ENCODE peak calls at places on chromosomes 16 and 17, in ten cellular contexts. X, J, U, W, D, F, L, N, Q and Z are unnamed samples. For H3K9me3, the result is how much of the 10 kb centered on the place peaks cover.

GRCh38 chr16:59574296-59574695 is 840.2 kb upstream of the GOT2 start:
- DNase-seq in L (no peak), U (no peak), F (no peak), D (no peak), J (no peak), X (no peak), N (no peak), Q (no peak), W (no peak), Z (no peak)

GRCh38 chr17:7014995-7015586 is 2.7 kb downstream of the RNASEK start:
- DNase-seq in Q (no peak), W (peak), D (no peak), X (no peak), L (no peak), N (no peak), U (peak), F (peak), J (peak), Z (peak)

GRCh38 chr17:15957206-15957605 is 12.3 kb downstream of the ADORA2B start:
- DNase-seq in W (no peak), U (no peak), J (no peak), N (no peak), Q (peak), X (no peak), D (no peak), L (no peak), F (no peak), Z (no peak)

GRCh38 chr17:40121191-40121885 is 433 bp upstream of the MSL1 start:
- DNase-seq in D (no peak), N (peak), L (peak), Q (peak), F (peak), J (no peak), W (peak), U (peak), X (peak), Z (peak)

GRCh38 chr16:85853641-85854545 is 45.1 kb upstream of the IRF8 start:
- DNase-seq in D (no peak), W (no peak), L (no peak), U (no peak), J (no peak), X (no peak), Q (peak), F (no peak), N (no peak), Z (no peak)

GRCh38 chr17:77365584-77366186 is 224.9 kb downstream of the SEC14L1 start:
- DNase-seq in D (peak), Q (peak), L (peak), F (no peak), N (peak), U (peak), W (peak), J (no peak), X (no peak), Z (no peak)

GRCh38 chr17:49914096-49914490 is 54.9 kb upstream of the DLX4 start:
- DNase-seq in X (peak), N (no peak), D (no peak), Q (no peak), U (no peak), J (no peak), W (no peak), F (peak), L (no peak), Z (no peak)

GRCh38 chr17:57898487-57899311 is 48.9 kb upstream of the MRPS23 start:
- DNase-seq in Q (peak), D (peak), U (peak), W (peak), J (no peak), N (peak), F (peak), X (peak), L (peak), Z (no peak)

GRCh38 chr17:76868669-76869208 is 535 bp downstream of the MGAT5B start:
- DNase-seq in J (no peak), Q (no peak), W (peak), L (no peak), X (no peak), N (no peak), F (peak), U (no peak), D (no peak), Z (no peak)

GRCh38 chr17:41394254-41395016 is 3.0 kb downstream of the KRT31 start:
- DNase-seq in X (no peak), W (no peak), N (no peak), J (no peak), Q (no peak), F (no peak), D (no peak), L (no peak), U (no peak), Z (no peak)

GRCh38 chr17:82876602-82877391 is 37.0 kb upstream of the ZNF750 start:
- DNase-seq in D (peak), X (peak), W (peak), N (peak), Q (peak), J (no peak), L (peak), F (peak), U (peak), Z (no peak)

GRCh38 chr17:68291836-68292688 is 767 bp downstream of the ARSG start:
- DNase-seq in F (peak), L (peak), Q (peak), N (peak), J (peak), X (no peak), D (peak), W (peak), U (peak), Z (peak)

GRCh38 chr17:78379134-78379497 is 667 bp downstream of the PGS1 start:
- DNase-seq in U (no peak), Q (no peak), F (no peak), D (no peak), W (peak), L (no peak), X (no peak), J (no peak), N (no peak), Z (no peak)

GRCh38 chr16:88763502-88764053 is 21.4 kb downstream of the PIEZO1 start:
- DNase-seq in W (no peak), U (no peak), F (peak), Q (no peak), D (peak), L (peak), N (peak), J (no peak), X (no peak), Z (no peak)

GRCh38 chr17:73247728-73248127 is 14.0 kb downstream of the CPSF4L start:
- DNase-seq in W (peak), U (no peak), J (no peak), X (no peak), D (no peak), F (no peak), Q (no peak), N (no peak), L (no peak), Z (no peak)

GRCh38 chr17:39867084-39867890 is 715 bp upstream of the ZPBP2 start:
- DNase-seq in N (no peak), Q (no peak), F (no peak), L (no peak), U (peak), X (no peak), D (no peak), J (no peak), W (no peak), Z (peak)

GRCh38 chr17:50074227-50074626 is 18.3 kb downstream of the ITGA3 start:
- DNase-seq in D (no peak), F (no peak), N (no peak), J (no peak), Q (no peak), L (no peak), U (no peak), X (no peak), W (no peak), Z (no peak)

GRCh38 chr16:4917117-4917516 is 19.8 kb downstream of the PPL start:
- DNase-seq in D (no peak), L (no peak), X (no peak), W (peak), J (no peak), F (no peak), U (no peak), N (no peak), Q (no peak), Z (no peak)

GRCh38 chr17:55547027-55547670 is 35.9 kb upstream of the SMIM36 start:
- DNase-seq in F (no peak), W (peak), Q (no peak), N (no peak), U (no peak), J (no peak), D (no peak), X (no peak), L (no peak), Z (no peak)

DNA sequence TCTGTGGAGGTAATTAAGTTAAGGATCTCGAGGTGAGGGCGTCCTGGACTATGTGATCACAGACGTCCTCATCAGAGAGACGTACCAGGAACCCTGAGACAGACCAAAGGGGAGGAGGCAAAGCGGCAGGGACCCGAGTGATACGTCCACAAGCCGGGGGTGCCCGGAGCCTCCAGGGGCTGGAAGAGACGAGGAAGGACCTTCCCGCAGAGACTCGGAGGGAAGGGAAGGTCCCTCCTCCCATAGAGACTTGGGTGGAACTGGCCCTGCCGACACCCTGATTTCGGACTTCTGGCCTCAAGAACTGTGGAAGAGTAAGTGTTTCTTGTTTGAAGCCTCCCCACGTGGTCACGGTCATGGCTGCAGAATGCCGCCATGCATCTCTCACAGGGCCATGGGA is 30.8 kb downstream of the LMF1 start:
- DNase-seq in Q (no peak), U (no peak), X (no peak), L (no peak), F (no peak), N (no peak), J (no peak), D (no peak), W (no peak), Z (no peak)
- H3K9me3 ChIP-seq in Q (under half), U (under half), X (under half), L (under half), F (under half), N (under half), J (under half), D (under half), W (under half), Z (under half)

DNA sequence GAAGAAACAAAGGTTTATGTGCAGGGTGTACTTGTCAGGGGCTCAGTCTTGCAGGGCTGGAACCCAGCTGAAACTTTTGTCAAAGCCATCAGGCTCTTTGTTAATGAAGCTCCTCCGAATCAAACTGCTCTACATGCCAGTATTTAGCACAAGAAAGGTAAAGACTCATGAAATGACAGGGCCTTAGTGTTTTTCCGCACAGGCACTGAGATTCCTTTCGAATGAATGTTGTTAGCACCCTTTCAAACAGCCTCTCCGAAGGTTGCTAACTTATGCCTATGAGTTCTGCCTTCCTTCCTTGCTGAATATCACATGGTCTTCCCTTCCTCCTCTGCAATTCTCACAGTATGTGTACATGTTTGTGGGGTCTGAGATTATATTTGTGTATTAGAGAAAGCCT is 159.7 kb upstream of the ASIC2 start:
- DNase-seq in L (no peak), N (no peak), Q (no peak), J (no peak), W (no peak), F (no peak), U (no peak), D (no peak), X (no peak), Z (no peak)
- H3K4me3 ChIP-seq in L (no peak), N (no peak), Q (no peak), J (no peak), W (no peak), F (no peak), U (no peak), D (no peak), X (no peak), Z (no peak)

DNA sequence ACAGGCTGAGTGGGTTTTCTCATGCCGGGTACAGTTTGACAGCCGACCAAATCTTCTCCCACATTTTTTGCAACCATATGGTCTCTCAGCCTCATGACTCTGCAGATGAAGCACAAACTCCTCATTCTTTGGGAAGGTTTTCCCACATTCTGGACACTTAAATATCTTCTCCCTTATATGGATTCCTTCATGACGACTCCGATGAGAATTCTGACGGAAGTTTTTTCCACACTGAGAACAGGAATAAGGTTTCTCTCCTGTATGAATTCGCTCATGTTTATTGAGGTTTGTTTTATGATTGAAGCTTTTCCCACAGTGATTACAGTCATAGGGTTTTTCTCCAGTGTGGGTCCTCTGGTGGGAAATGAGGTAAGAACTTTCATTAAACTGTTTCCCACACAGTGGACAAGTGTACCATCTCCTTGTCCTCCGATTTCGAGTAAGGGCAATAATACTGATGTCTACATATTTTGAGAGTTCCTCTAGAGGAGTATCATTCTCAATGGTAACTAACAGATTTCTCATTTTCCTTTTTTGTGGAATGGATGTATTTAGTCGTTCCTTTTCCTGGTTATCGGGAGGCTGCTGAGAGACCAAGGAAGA is 10.9 kb downstream of the ZNF200 start:
- DNase-seq in J (no peak), Q (no peak), X (no peak), N (no peak), F (no peak), W (no peak), D (no peak), U (no peak), L (no peak), Z (no peak)
- H3K9me3 ChIP-seq in J (half or more), Q (half or more), X (under half), N (half or more), F (under half), W (under half), D (half or more), U (half or more), L (half or more), Z (half or more)

GRCh38 chr16:67110136-67110847 is 551 bp downstream of the PHAF1 start:
- DNase-seq in L (no peak), F (peak), W (no peak), Q (no peak), J (no peak), U (no peak), N (no peak), D (no peak), X (no peak), Z (no peak)

GRCh38 chr16:67109407-67110135 is at the start of gene PHAF1:
- DNase-seq in Q (peak), D (peak), N (peak), L (peak), W (peak), F (peak), X (peak), U (peak), J (peak), Z (peak)

GRCh38 chr16:67105881-67106280 is 3.9 kb upstream of the PHAF1 start:
- DNase-seq in N (no peak), Q (no peak), X (no peak), J (no peak), U (no peak), W (no peak), D (no peak), F (no peak), L (no peak), Z (no peak)

GRCh38 chr16:67108931-67109406 is 772 bp upstream of the PHAF1 start:
- DNase-seq in D (no peak), N (no peak), L (no peak), X (no peak), U (no peak), J (no peak), W (no peak), F (no peak), Q (no peak), Z (no peak)

GRCh38 chr16:67108489-67108888 is 1.3 kb upstream of the PHAF1 start:
- DNase-seq in F (no peak), N (no peak), J (no peak), Q (no peak), X (no peak), L (no peak), U (no peak), D (no peak), W (no peak), Z (no peak)
- H3K4me3 ChIP-seq in F (no peak), N (no peak), J (no peak), Q (no peak), X (no peak), L (no peak), U (no peak), D (no peak), W (no peak), Z (no peak)